ENCODE peak calls at places on chromosomes 13 and 19, in five cellular contexts. One of them, this sample, is unnamed.

GRCh38 chr13:66344770-66345367 is 885.3 kb downstream of the PCDH9 start:
- DNase-seq in left ventricle myocardium inferior: no peak
- DNase-seq in T-helper 1 cell: no peak
- DNase-seq in stimulated activated CD4-positive, alpha-beta T cell treated with anti-CD3 and anti-CD28 coated beads, Interleukin-12 subunit alpha, Interleukin-12 subunit beta, amount 100 ng/mL, for 4 hours: no peak
- DNase-seq in EL: no peak
- DNase-seq in this sample: no peak

GRCh38 chr13:102978168-102978567 is 88.0 kb downstream of the SLC10A2 start:
- DNase-seq in left ventricle myocardium inferior: no peak
- DNase-seq in EL: peak
- DNase-seq in stimulated activated CD4-positive, alpha-beta T cell treated with anti-CD3 and anti-CD28 coated beads, Interleukin-12 subunit alpha, Interleukin-12 subunit beta, amount 100 ng/mL, for 4 hours: no peak
- DNase-seq in T-helper 1 cell: no peak
- DNase-seq in this sample: no peak

GRCh38 chr19:9456018-9456689 is 20.8 kb upstream of the ZNF266 start:
- DNase-seq in EL: no peak
- DNase-seq in T-helper 1 cell: no peak
- DNase-seq in left ventricle myocardium inferior: no peak
- DNase-seq in stimulated activated CD4-positive, alpha-beta T cell treated with anti-CD3 and anti-CD28 coated beads, Interleukin-12 subunit alpha, Interleukin-12 subunit beta, amount 100 ng/mL, for 4 hours: no peak
- DNase-seq in this sample: no peak

GRCh38 chr13:105804561-105805190 is 730.8 kb downstream of the EFNB2 start:
- DNase-seq in EL: peak
- DNase-seq in stimulated activated CD4-positive, alpha-beta T cell treated with anti-CD3 and anti-CD28 coated beads, Interleukin-12 subunit alpha, Interleukin-12 subunit beta, amount 100 ng/mL, for 4 hours: no peak
- DNase-seq in T-helper 1 cell: no peak
- DNase-seq in left ventricle myocardium inferior: no peak
- DNase-seq in this sample: no peak

GRCh38 chr13:62357887-62358645 is 942.4 kb upstream of the PCDH20 start:
- DNase-seq in EL: no peak
- DNase-seq in stimulated activated CD4-positive, alpha-beta T cell treated with anti-CD3 and anti-CD28 coated beads, Interleukin-12 subunit alpha, Interleukin-12 subunit beta, amount 100 ng/mL, for 4 hours: no peak
- DNase-seq in T-helper 1 cell: no peak
- DNase-seq in left ventricle myocardium inferior: no peak
- DNase-seq in this sample: no peak

GRCh38 chr13:40379794-40380608 is 286.4 kb downstream of the FOXO1 start:
- DNase-seq in T-helper 1 cell: no peak
- DNase-seq in left ventricle myocardium inferior: no peak
- DNase-seq in EL: no peak
- DNase-seq in stimulated activated CD4-positive, alpha-beta T cell treated with anti-CD3 and anti-CD28 coated beads, Interleukin-12 subunit alpha, Interleukin-12 subunit beta, amount 100 ng/mL, for 4 hours: no peak
- DNase-seq in this sample: no peak

GRCh38 chr19:1274081-1274851 is 1.1 kb upstream of the FAM174C start:
- DNase-seq in EL: no peak
- DNase-seq in T-helper 1 cell: no peak
- DNase-seq in stimulated activated CD4-positive, alpha-beta T cell treated with anti-CD3 and anti-CD28 coated beads, Interleukin-12 subunit alpha, Interleukin-12 subunit beta, amount 100 ng/mL, for 4 hours: no peak
- DNase-seq in left ventricle myocardium inferior: no peak
- DNase-seq in this sample: no peak

GRCh38 chr13:64078480-64078936 is 2662.9 kb upstream of the PCDH20 start:
- DNase-seq in stimulated activated CD4-positive, alpha-beta T cell treated with anti-CD3 and anti-CD28 coated beads, Interleukin-12 subunit alpha, Interleukin-12 subunit beta, amount 100 ng/mL, for 4 hours: no peak
- DNase-seq in T-helper 1 cell: no peak
- DNase-seq in EL: no peak
- DNase-seq in left ventricle myocardium inferior: no peak
- DNase-seq in this sample: no peak

GRCh38 chr19:45331411-45331810 is 8.7 kb upstream of the CKM start:
- DNase-seq in EL: no peak
- DNase-seq in stimulated activated CD4-positive, alpha-beta T cell treated with anti-CD3 and anti-CD28 coated beads, Interleukin-12 subunit alpha, Interleukin-12 subunit beta, amount 100 ng/mL, for 4 hours: no peak
- DNase-seq in T-helper 1 cell: no peak
- DNase-seq in left ventricle myocardium inferior: no peak
- DNase-seq in this sample: no peak

GRCh38 chr13:41706189-41706588 is 248.8 kb downstream of the RGCC start:
- DNase-seq in stimulated activated CD4-positive, alpha-beta T cell treated with anti-CD3 and anti-CD28 coated beads, Interleukin-12 subunit alpha, Interleukin-12 subunit beta, amount 100 ng/mL, for 4 hours: no peak
- DNase-seq in left ventricle myocardium inferior: no peak
- DNase-seq in T-helper 1 cell: no peak
- DNase-seq in EL: no peak
- DNase-seq in this sample: no peak

GRCh38 chr13:71704650-71705049 is 162.4 kb downstream of the DACH1 start:
- DNase-seq in EL: no peak
- DNase-seq in left ventricle myocardium inferior: no peak
- DNase-seq in T-helper 1 cell: no peak
- DNase-seq in stimulated activated CD4-positive, alpha-beta T cell treated with anti-CD3 and anti-CD28 coated beads, Interleukin-12 subunit alpha, Interleukin-12 subunit beta, amount 100 ng/mL, for 4 hours: no peak
- DNase-seq in this sample: no peak

GRCh38 chr13:51912511-51913225 is 50.9 kb downstream of the CCDC70 start:
- DNase-seq in stimulated activated CD4-positive, alpha-beta T cell treated with anti-CD3 and anti-CD28 coated beads, Interleukin-12 subunit alpha, Interleukin-12 subunit beta, amount 100 ng/mL, for 4 hours: no peak
- DNase-seq in T-helper 1 cell: no peak
- DNase-seq in left ventricle myocardium inferior: no peak
- DNase-seq in EL: no peak
- DNase-seq in this sample: no peak

GRCh38 chr13:45564108-45564507 is 51.4 kb downstream of the ERICH6B start:
- DNase-seq in EL: peak
- DNase-seq in left ventricle myocardium inferior: no peak
- DNase-seq in stimulated activated CD4-positive, alpha-beta T cell treated with anti-CD3 and anti-CD28 coated beads, Interleukin-12 subunit alpha, Interleukin-12 subunit beta, amount 100 ng/mL, for 4 hours: no peak
- DNase-seq in T-helper 1 cell: no peak
- DNase-seq in this sample: no peak

GRCh38 chr19:27748551-27749152 is 1464.3 kb downstream of the UQCRFS1 start:
- DNase-seq in EL: no peak
- DNase-seq in stimulated activated CD4-positive, alpha-beta T cell treated with anti-CD3 and anti-CD28 coated beads, Interleukin-12 subunit alpha, Interleukin-12 subunit beta, amount 100 ng/mL, for 4 hours: no peak
- DNase-seq in left ventricle myocardium inferior: no peak
- DNase-seq in T-helper 1 cell: no peak
- DNase-seq in this sample: no peak